ENCODE peak calls at places on chromosomes 2 and 18, in five cellular contexts. One of them, this sample, is unnamed.

GRCh38 chr2:515728-516127 is 161.5 kb downstream of the TMEM18 start:
- DNase-seq in Peyer's patch: no peak
- DNase-seq in HepG2: no peak
- DNase-seq in activated CD8-positive, alpha-beta T cell treated with anti-CD3 and anti-CD28 coated beads for 36 hours: no peak
- DNase-seq in spleen: no peak
- DNase-seq in this sample: no peak

GRCh38 chr2:201116959-201117734 is 1.2 kb downstream of the CFLAR start:
- DNase-seq in HepG2: peak; percentile 84
- DNase-seq in spleen: no peak
- DNase-seq in Peyer's patch: no peak
- DNase-seq in activated CD8-positive, alpha-beta T cell treated with anti-CD3 and anti-CD28 coated beads for 36 hours: peak; percentile 70
- DNase-seq in this sample: peak; percentile 69

GRCh38 chr2:98663521-98664090 is 55.2 kb downstream of the UNC50 start:
- DNase-seq in Peyer's patch: no peak
- DNase-seq in HepG2: no peak
- DNase-seq in activated CD8-positive, alpha-beta T cell treated with anti-CD3 and anti-CD28 coated beads for 36 hours: no peak
- DNase-seq in spleen: no peak
- DNase-seq in this sample: no peak

GRCh38 chr2:233115761-233116160 is 55.6 kb downstream of the INPP5D start:
- DNase-seq in spleen: no peak
- DNase-seq in activated CD8-positive, alpha-beta T cell treated with anti-CD3 and anti-CD28 coated beads for 36 hours: no peak
- DNase-seq in Peyer's patch: no peak
- DNase-seq in HepG2: no peak
- DNase-seq in this sample: no peak

GRCh38 chr2:233968556-233968955 is 51.4 kb downstream of the TRPM8 start:
- DNase-seq in Peyer's patch: no peak
- DNase-seq in spleen: no peak
- DNase-seq in HepG2: no peak
- DNase-seq in activated CD8-positive, alpha-beta T cell treated with anti-CD3 and anti-CD28 coated beads for 36 hours: no peak
- DNase-seq in this sample: no peak

GRCh38 chr18:68779169-68779568 is 18.7 kb upstream of the CCDC102B start:
- DNase-seq in activated CD8-positive, alpha-beta T cell treated with anti-CD3 and anti-CD28 coated beads for 36 hours: no peak
- DNase-seq in spleen: no peak
- DNase-seq in HepG2: no peak
- DNase-seq in Peyer's patch: no peak
- DNase-seq in this sample: no peak

GRCh38 chr2:144941743-144942488 is 422.0 kb upstream of the ZEB2 start:
- DNase-seq in spleen: no peak
- DNase-seq in HepG2: no peak
- DNase-seq in activated CD8-positive, alpha-beta T cell treated with anti-CD3 and anti-CD28 coated beads for 36 hours: no peak
- DNase-seq in Peyer's patch: no peak
- DNase-seq in this sample: no peak

GRCh38 chr18:39162013-39162412 is 1596.4 kb upstream of the CELF4 start:
- DNase-seq in Peyer's patch: no peak
- DNase-seq in spleen: no peak
- DNase-seq in HepG2: no peak
- DNase-seq in activated CD8-positive, alpha-beta T cell treated with anti-CD3 and anti-CD28 coated beads for 36 hours: no peak
- DNase-seq in this sample: no peak

GRCh38 chr2:207256476-207257207 is 90.9 kb upstream of the KLF7 start:
- DNase-seq in activated CD8-positive, alpha-beta T cell treated with anti-CD3 and anti-CD28 coated beads for 36 hours: no peak
- DNase-seq in Peyer's patch: no peak
- DNase-seq in HepG2: no peak
- DNase-seq in spleen: no peak
- DNase-seq in this sample: no peak

GRCh38 chr18:58239879-58240278 is 195.9 kb downstream of the NEDD4L start:
- DNase-seq in HepG2: no peak
- DNase-seq in spleen: no peak
- DNase-seq in Peyer's patch: no peak
- DNase-seq in activated CD8-positive, alpha-beta T cell treated with anti-CD3 and anti-CD28 coated beads for 36 hours: no peak
- DNase-seq in this sample: no peak

GRCh38 chr18:621181-621580 is 24.4 kb downstream of the CLUL1 start:
- DNase-seq in HepG2: no peak
- DNase-seq in spleen: no peak
- DNase-seq in Peyer's patch: no peak
- DNase-seq in activated CD8-positive, alpha-beta T cell treated with anti-CD3 and anti-CD28 coated beads for 36 hours: no peak
- DNase-seq in this sample: no peak

GRCh38 chr2:211413746-211414145 is 857.3 kb downstream of the CPS1 start:
- DNase-seq in activated CD8-positive, alpha-beta T cell treated with anti-CD3 and anti-CD28 coated beads for 36 hours: no peak
- DNase-seq in spleen: no peak
- DNase-seq in Peyer's patch: no peak
- DNase-seq in HepG2: no peak
- DNase-seq in this sample: peak; percentile 33

GRCh38 chr2:196322963-196323810 is 151.8 kb upstream of the STK17B start:
- DNase-seq in Peyer's patch: no peak
- DNase-seq in spleen: no peak
- DNase-seq in HepG2: no peak
- DNase-seq in activated CD8-positive, alpha-beta T cell treated with anti-CD3 and anti-CD28 coated beads for 36 hours: no peak
- DNase-seq in this sample: no peak

GRCh38 chr2:178271629-178272333 is 77.5 kb downstream of the OSBPL6 start:
- DNase-seq in HepG2: no peak
- DNase-seq in activated CD8-positive, alpha-beta T cell treated with anti-CD3 and anti-CD28 coated beads for 36 hours: no peak
- DNase-seq in Peyer's patch: no peak
- DNase-seq in spleen: no peak
- DNase-seq in this sample: no peak

GRCh38 chr2:40016151-40016885 is 237.3 kb upstream of the THUMPD2 start:
- DNase-seq in spleen: no peak
- DNase-seq in activated CD8-positive, alpha-beta T cell treated with anti-CD3 and anti-CD28 coated beads for 36 hours: no peak
- DNase-seq in HepG2: no peak
- DNase-seq in Peyer's patch: no peak
- DNase-seq in this sample: no peak

GRCh38 chr2:107187870-107188269 is 301.9 kb upstream of the ST6GAL2 start:
- DNase-seq in spleen: no peak
- DNase-seq in HepG2: no peak
- DNase-seq in Peyer's patch: no peak
- DNase-seq in activated CD8-positive, alpha-beta T cell treated with anti-CD3 and anti-CD28 coated beads for 36 hours: no peak
- DNase-seq in this sample: no peak

GRCh38 chr2:20457027-20457426 is 10.2 kb downstream of the RHOB start:
- DNase-seq in spleen: no peak
- DNase-seq in HepG2: no peak
- DNase-seq in activated CD8-positive, alpha-beta T cell treated with anti-CD3 and anti-CD28 coated beads for 36 hours: peak; percentile 67
- DNase-seq in Peyer's patch: no peak
- DNase-seq in this sample: peak; percentile 4

GRCh38 chr2:60804473-60804872 is 48.4 kb downstream of the PAPOLG start:
- DNase-seq in HepG2: no peak
- DNase-seq in spleen: no peak
- DNase-seq in Peyer's patch: no peak
- DNase-seq in activated CD8-positive, alpha-beta T cell treated with anti-CD3 and anti-CD28 coated beads for 36 hours: no peak
- DNase-seq in this sample: no peak

GRCh38 chr2:164837807-164838206 is 3.8 kb downstream of the COBLL1 start:
- DNase-seq in HepG2: no peak
- DNase-seq in spleen: no peak
- DNase-seq in activated CD8-positive, alpha-beta T cell treated with anti-CD3 and anti-CD28 coated beads for 36 hours: no peak
- DNase-seq in Peyer's patch: no peak
- DNase-seq in this sample: no peak

GRCh38 chr2:184481862-184482261 is 116.5 kb upstream of the ZNF804A start:
- DNase-seq in HepG2: no peak
- DNase-seq in activated CD8-positive, alpha-beta T cell treated with anti-CD3 and anti-CD28 coated beads for 36 hours: no peak
- DNase-seq in spleen: no peak
- DNase-seq in Peyer's patch: no peak
- DNase-seq in this sample: no peak

GRCh38 chr18:76791106-76791505 is 31.3 kb upstream of the ZNF236 start:
- DNase-seq in Peyer's patch: no peak
- DNase-seq in activated CD8-positive, alpha-beta T cell treated with anti-CD3 and anti-CD28 coated beads for 36 hours: no peak
- DNase-seq in spleen: no peak
- DNase-seq in HepG2: no peak
- DNase-seq in this sample: no peak

GRCh38 chr2:65349863-65350262 is 82.5 kb downstream of the SPRED2 start:
- DNase-seq in Peyer's patch: peak; percentile 71
- DNase-seq in spleen: no peak
- DNase-seq in activated CD8-positive, alpha-beta T cell treated with anti-CD3 and anti-CD28 coated beads for 36 hours: no peak
- DNase-seq in HepG2: peak; percentile 65
- DNase-seq in this sample: no peak

GRCh38 chr2:177172034-177172880 is 40.3 kb upstream of the HNRNPA3 start:
- DNase-seq in spleen: no peak
- DNase-seq in HepG2: peak; percentile 73
- DNase-seq in activated CD8-positive, alpha-beta T cell treated with anti-CD3 and anti-CD28 coated beads for 36 hours: no peak
- DNase-seq in Peyer's patch: no peak
- DNase-seq in this sample: no peak

GRCh38 chr2:229313591-229313990 is 42.5 kb upstream of the PID1 start:
- DNase-seq in activated CD8-positive, alpha-beta T cell treated with anti-CD3 and anti-CD28 coated beads for 36 hours: no peak
- DNase-seq in HepG2: no peak
- DNase-seq in Peyer's patch: no peak
- DNase-seq in spleen: no peak
- DNase-seq in this sample: no peak

GRCh38 chr2:6692819-6693218 is 172.9 kb downstream of the CMPK2 start:
- DNase-seq in spleen: no peak
- DNase-seq in activated CD8-positive, alpha-beta T cell treated with anti-CD3 and anti-CD28 coated beads for 36 hours: no peak
- DNase-seq in Peyer's patch: no peak
- DNase-seq in HepG2: no peak
- DNase-seq in this sample: no peak

GRCh38 chr2:168143813-168144212 is 103.6 kb downstream of the STK39 start:
- DNase-seq in Peyer's patch: no peak
- DNase-seq in activated CD8-positive, alpha-beta T cell treated with anti-CD3 and anti-CD28 coated beads for 36 hours: no peak
- DNase-seq in spleen: no peak
- DNase-seq in HepG2: no peak
- DNase-seq in this sample: no peak

GRCh38 chr2:99876956-99877355 is 265.4 kb downstream of the AFF3 start:
- DNase-seq in HepG2: no peak
- DNase-seq in activated CD8-positive, alpha-beta T cell treated with anti-CD3 and anti-CD28 coated beads for 36 hours: no peak
- DNase-seq in Peyer's patch: no peak
- DNase-seq in spleen: no peak
- DNase-seq in this sample: no peak

GRCh38 chr2:151379191-151379590 is 21.8 kb downstream of the TNFAIP6 start:
- DNase-seq in Peyer's patch: no peak
- DNase-seq in activated CD8-positive, alpha-beta T cell treated with anti-CD3 and anti-CD28 coated beads for 36 hours: no peak
- DNase-seq in HepG2: no peak
- DNase-seq in spleen: no peak
- DNase-seq in this sample: no peak

GRCh38 chr2:104056451-104056850 is 797.5 kb upstream of the POU3F3 start:
- DNase-seq in activated CD8-positive, alpha-beta T cell treated with anti-CD3 and anti-CD28 coated beads for 36 hours: no peak
- DNase-seq in Peyer's patch: no peak
- DNase-seq in HepG2: no peak
- DNase-seq in spleen: no peak
- DNase-seq in this sample: no peak

DNA sequence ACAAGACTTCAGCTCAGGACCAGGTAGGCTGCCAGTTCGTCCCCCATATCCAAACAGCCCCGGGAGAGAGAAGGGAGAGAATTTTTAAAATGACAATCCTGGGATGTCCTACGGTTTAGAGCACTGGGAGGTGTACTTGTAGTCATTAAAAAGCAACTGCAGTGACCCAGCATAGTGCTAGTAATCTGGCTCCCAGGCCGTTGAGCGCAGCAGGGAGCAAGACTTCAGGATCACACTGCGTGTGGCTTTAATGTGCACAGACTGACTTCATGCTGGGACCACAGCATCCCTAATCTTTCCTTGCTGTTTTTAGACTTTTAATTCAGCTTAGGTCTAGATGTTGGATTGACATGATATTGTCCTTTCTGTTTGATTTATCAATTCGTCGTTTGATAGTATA is 219.3 kb upstream of the FOSL2 start:
- DNase-seq in HepG2: no peak
- DNase-seq in activated CD8-positive, alpha-beta T cell treated with anti-CD3 and anti-CD28 coated beads for 36 hours: no peak
- DNase-seq in spleen: no peak
- DNase-seq in Peyer's patch: no peak
- DNase-seq in this sample: no peak
- TF ChIP-seq CTCF in HepG2: no peak
- TF ChIP-seq CTCF in activated CD8-positive, alpha-beta T cell treated with anti-CD3 and anti-CD28 coated beads for 36 hours: no peak
- TF ChIP-seq CTCF in spleen: no peak
- TF ChIP-seq CTCF in Peyer's patch: no peak
- TF ChIP-seq CTCF in this sample: no peak

DNA sequence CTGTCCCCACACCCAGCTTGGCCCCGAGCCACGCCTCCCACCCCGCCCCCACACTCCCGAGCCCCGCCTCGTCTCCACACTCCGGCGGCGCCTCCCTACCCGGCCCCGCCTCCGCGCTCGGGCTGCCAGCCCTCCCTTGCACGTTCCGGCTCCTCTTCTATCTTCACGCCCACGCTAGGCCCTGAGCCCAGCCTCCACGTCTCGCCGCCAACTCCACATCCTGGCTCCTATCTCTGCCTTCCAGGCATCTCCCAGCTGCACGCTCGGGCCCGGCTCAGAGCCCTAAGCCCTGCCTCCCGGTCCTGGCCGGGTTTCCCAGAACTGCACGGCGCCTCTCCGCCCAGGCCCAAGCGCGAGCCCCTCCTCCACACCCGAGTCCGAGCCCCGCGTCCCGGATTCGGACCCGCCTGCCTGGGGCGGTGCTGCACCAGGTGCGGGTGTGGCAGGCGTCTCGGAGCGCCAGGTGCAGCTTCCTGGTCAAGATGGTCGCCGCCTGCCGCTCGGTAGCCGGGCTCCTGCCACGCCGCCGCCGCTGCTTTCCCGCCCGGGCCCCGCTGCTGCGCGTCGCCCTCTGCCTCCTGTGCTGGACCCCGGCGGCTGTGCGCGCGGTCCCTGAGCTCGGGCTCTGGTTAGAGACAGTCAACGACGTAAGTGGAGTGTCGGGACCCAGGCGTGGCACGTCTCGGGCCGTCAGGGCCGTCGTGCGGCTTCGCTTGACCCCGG is at the start of gene TMEM87B:
- DNase-seq in spleen: peak; percentile 100
- DNase-seq in activated CD8-positive, alpha-beta T cell treated with anti-CD3 and anti-CD28 coated beads for 36 hours: peak; percentile 98
- DNase-seq in HepG2: peak; percentile 91
- DNase-seq in Peyer's patch: peak; percentile 100
- DNase-seq in this sample: peak; percentile 100
- TF ChIP-seq CTCF in spleen: no peak
- TF ChIP-seq CTCF in activated CD8-positive, alpha-beta T cell treated with anti-CD3 and anti-CD28 coated beads for 36 hours: no peak
- TF ChIP-seq CTCF in HepG2: peak; percentile 28
- TF ChIP-seq CTCF in Peyer's patch: no peak
- TF ChIP-seq CTCF in this sample: no peak

DNA sequence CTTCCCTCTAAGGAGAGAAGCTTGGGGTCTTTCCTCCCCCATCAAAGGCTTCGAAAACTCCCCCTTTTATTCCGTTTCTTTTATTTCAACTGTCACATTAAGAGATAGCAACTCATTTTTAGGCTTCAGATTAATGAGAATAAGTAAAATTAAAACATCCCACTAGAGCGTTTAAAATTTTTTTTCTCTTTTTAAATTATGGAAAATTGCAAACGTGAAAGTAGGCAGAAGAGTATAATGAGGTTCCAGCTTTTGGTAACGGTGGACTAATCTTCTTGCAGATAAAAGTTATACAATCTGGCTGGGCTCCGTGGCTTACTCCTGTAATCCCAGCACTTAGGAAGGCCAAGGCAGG is 21.9 kb upstream of the RMP24 start:
- DNase-seq in spleen: no peak
- DNase-seq in Peyer's patch: no peak
- DNase-seq in HepG2: no peak
- DNase-seq in activated CD8-positive, alpha-beta T cell treated with anti-CD3 and anti-CD28 coated beads for 36 hours: no peak
- DNase-seq in this sample: no peak
- TF ChIP-seq CTCF in spleen: no peak
- TF ChIP-seq CTCF in Peyer's patch: no peak
- TF ChIP-seq CTCF in HepG2: no peak
- TF ChIP-seq CTCF in activated CD8-positive, alpha-beta T cell treated with anti-CD3 and anti-CD28 coated beads for 36 hours: peak; percentile 39
- TF ChIP-seq CTCF in this sample: no peak

GRCh38 chr2:112580084-112580483 is 4.3 kb upstream of the CHCHD5 start:
- DNase-seq in HepG2: no peak
- DNase-seq in spleen: no peak
- DNase-seq in activated CD8-positive, alpha-beta T cell treated with anti-CD3 and anti-CD28 coated beads for 36 hours: no peak
- DNase-seq in Peyer's patch: no peak
- DNase-seq in this sample: no peak

GRCh38 chr2:112579280-112579679 is 5.1 kb upstream of the CHCHD5 start:
- DNase-seq in spleen: no peak
- DNase-seq in activated CD8-positive, alpha-beta T cell treated with anti-CD3 and anti-CD28 coated beads for 36 hours: no peak
- DNase-seq in HepG2: no peak
- DNase-seq in Peyer's patch: no peak
- DNase-seq in this sample: no peak

GRCh38 chr2:112582314-112582746 is 2.1 kb upstream of the CHCHD5 start:
- DNase-seq in HepG2: peak; percentile 60
- DNase-seq in Peyer's patch: no peak
- DNase-seq in activated CD8-positive, alpha-beta T cell treated with anti-CD3 and anti-CD28 coated beads for 36 hours: peak; percentile 61
- DNase-seq in spleen: no peak
- DNase-seq in this sample: no peak

GRCh38 chr2:112572005-112572404 is 12.4 kb upstream of the CHCHD5 start:
- DNase-seq in HepG2: no peak
- DNase-seq in spleen: no peak
- DNase-seq in Peyer's patch: no peak
- DNase-seq in activated CD8-positive, alpha-beta T cell treated with anti-CD3 and anti-CD28 coated beads for 36 hours: no peak
- DNase-seq in this sample: no peak

GRCh38 chr2:112577756-112578155 is 6.7 kb upstream of the CHCHD5 start:
- DNase-seq in activated CD8-positive, alpha-beta T cell treated with anti-CD3 and anti-CD28 coated beads for 36 hours: no peak
- DNase-seq in HepG2: no peak
- DNase-seq in Peyer's patch: no peak
- DNase-seq in spleen: no peak
- DNase-seq in this sample: no peak
- TF ChIP-seq CTCF in activated CD8-positive, alpha-beta T cell treated with anti-CD3 and anti-CD28 coated beads for 36 hours: no peak
- TF ChIP-seq CTCF in HepG2: peak; percentile 42
- TF ChIP-seq CTCF in Peyer's patch: no peak
- TF ChIP-seq CTCF in spleen: no peak
- TF ChIP-seq CTCF in this sample: no peak